ENCODE peak calls at places on chromosomes 2 and 18, in four cellular contexts. One of them, this sample, is unnamed.

GRCh38 chr2:219551412-219551811 is 7.6 kb downstream of the TMEM198 start:
- DNase-seq in HS-27A: no peak
- DNase-seq in amniotic stem cell: no peak
- DNase-seq in heart left ventricle: no peak
- DNase-seq in this sample: no peak

GRCh38 chr2:221777119-221777518 is 205.0 kb upstream of the EPHA4 start:
- DNase-seq in HS-27A: no peak
- DNase-seq in amniotic stem cell: no peak
- DNase-seq in heart left ventricle: no peak
- DNase-seq in this sample: no peak

GRCh38 chr18:10188971-10189810 is 265.2 kb upstream of the APCDD1 start:
- DNase-seq in HS-27A: no peak
- DNase-seq in amniotic stem cell: no peak
- DNase-seq in heart left ventricle: no peak
- DNase-seq in this sample: no peak

GRCh38 chr2:197804758-197805597 is 585 bp downstream of the PLCL1 start:
- DNase-seq in HS-27A: no peak
- DNase-seq in amniotic stem cell: no peak
- DNase-seq in heart left ventricle: peak
- DNase-seq in this sample: no peak

GRCh38 chr18:74832381-74832780 is 234.7 kb downstream of the ZNF407 start:
- DNase-seq in HS-27A: no peak
- DNase-seq in amniotic stem cell: no peak
- DNase-seq in heart left ventricle: no peak
- DNase-seq in this sample: no peak

GRCh38 chr2:15989559-15989958 is 49.2 kb downstream of the MYCN start:
- DNase-seq in HS-27A: no peak
- DNase-seq in amniotic stem cell: no peak
- DNase-seq in heart left ventricle: no peak
- DNase-seq in this sample: no peak

GRCh38 chr2:127161176-127162136 is 54.5 kb upstream of the BIN1 start:
- DNase-seq in HS-27A: no peak
- DNase-seq in amniotic stem cell: no peak
- DNase-seq in heart left ventricle: no peak
- DNase-seq in this sample: no peak

GRCh38 chr2:219461061-219461514 is 26.4 kb downstream of the SPEG start:
- DNase-seq in HS-27A: no peak
- DNase-seq in amniotic stem cell: no peak
- DNase-seq in heart left ventricle: peak
- DNase-seq in this sample: no peak

GRCh38 chr2:71157124-71157802 is 26.8 kb downstream of the MPHOSPH10 start:
- DNase-seq in HS-27A: peak
- DNase-seq in amniotic stem cell: peak
- DNase-seq in heart left ventricle: peak
- DNase-seq in this sample: no peak

GRCh38 chr2:119703526-119703925 is 24.5 kb downstream of the TMEM177 start:
- DNase-seq in HS-27A: no peak
- DNase-seq in amniotic stem cell: no peak
- DNase-seq in heart left ventricle: no peak
- DNase-seq in this sample: no peak

GRCh38 chr18:54580202-54580729 is 10.8 kb upstream of the DYNAP start:
- DNase-seq in HS-27A: no peak
- DNase-seq in amniotic stem cell: no peak
- DNase-seq in heart left ventricle: no peak
- DNase-seq in this sample: no peak

GRCh38 chr2:64405476-64406406 is 48.2 kb upstream of the LGALSL start:
- DNase-seq in HS-27A: no peak
- DNase-seq in amniotic stem cell: no peak
- DNase-seq in heart left ventricle: no peak
- DNase-seq in this sample: peak

GRCh38 chr2:78077637-78078036 is 555.5 kb upstream of the LRRTM4 start:
- DNase-seq in HS-27A: no peak
- DNase-seq in amniotic stem cell: no peak
- DNase-seq in heart left ventricle: no peak
- DNase-seq in this sample: no peak

GRCh38 chr2:65331361-65331760 is 101.0 kb downstream of the SPRED2 start:
- DNase-seq in HS-27A: no peak
- DNase-seq in amniotic stem cell: no peak
- DNase-seq in heart left ventricle: no peak
- DNase-seq in this sample: no peak

GRCh38 chr2:38301969-38302702 is 74.9 kb downstream of the ATL2 start:
- DNase-seq in HS-27A: no peak
- DNase-seq in amniotic stem cell: no peak
- DNase-seq in heart left ventricle: no peak
- DNase-seq in this sample: no peak

GRCh38 chr2:199160081-199160480 is 297.7 kb downstream of the SATB2 start:
- DNase-seq in HS-27A: no peak
- DNase-seq in amniotic stem cell: no peak
- DNase-seq in heart left ventricle: no peak
- DNase-seq in this sample: no peak

GRCh38 chr2:122203523-122203922 is 448.1 kb downstream of the TSN start:
- DNase-seq in HS-27A: peak
- DNase-seq in amniotic stem cell: no peak
- DNase-seq in heart left ventricle: no peak
- DNase-seq in this sample: peak

GRCh38 chr18:59123588-59124369 is 15.9 kb upstream of the SEC11C start:
- DNase-seq in HS-27A: peak
- DNase-seq in amniotic stem cell: peak
- DNase-seq in heart left ventricle: no peak
- DNase-seq in this sample: peak

GRCh38 chr2:112577756-112578155 is 6.7 kb upstream of the CHCHD5 start:
- DNase-seq in HS-27A: no peak
- DNase-seq in amniotic stem cell: no peak
- DNase-seq in heart left ventricle: no peak
- DNase-seq in this sample: no peak

GRCh38 chr18:44411277-44411900 is 269.3 kb upstream of the SETBP1 start:
- DNase-seq in HS-27A: no peak
- DNase-seq in amniotic stem cell: no peak
- DNase-seq in heart left ventricle: no peak
- DNase-seq in this sample: no peak

GRCh38 chr2:239445771-239446524 is 45.1 kb upstream of the HDAC4 start:
- DNase-seq in HS-27A: no peak
- DNase-seq in amniotic stem cell: no peak
- DNase-seq in heart left ventricle: no peak
- DNase-seq in this sample: no peak

GRCh38 chr2:136117391-136117841 is 533 bp downstream of the CXCR4 start:
- DNase-seq in HS-27A: no peak
- DNase-seq in amniotic stem cell: no peak
- DNase-seq in heart left ventricle: peak
- DNase-seq in this sample: no peak

GRCh38 chr2:98768765-98769476 is 38.0 kb upstream of the MGAT4A start:
- DNase-seq in HS-27A: no peak
- DNase-seq in amniotic stem cell: no peak
- DNase-seq in heart left ventricle: no peak
- DNase-seq in this sample: no peak

GRCh38 chr2:20419007-20419576 is 27.8 kb upstream of the RHOB start:
- DNase-seq in HS-27A: no peak
- DNase-seq in amniotic stem cell: no peak
- DNase-seq in heart left ventricle: no peak
- DNase-seq in this sample: no peak

GRCh38 chr18:22102948-22103663 is 66.3 kb upstream of the GATA6 start:
- DNase-seq in HS-27A: no peak
- DNase-seq in amniotic stem cell: no peak
- DNase-seq in heart left ventricle: no peak
- DNase-seq in this sample: no peak

This sample was measured in GM04503.